ENCODE peak calls at places on chromosomes 5 and 9, in ten cellular contexts. X is uterus, P is tibial nerve, Y is upper lobe of right lung, R is body of pancreas, B is transverse colon, W is brain microvascular endothelial cell, T is fibroblast of lung, M is SK-N-SH, C is OCI-LY7. K is an unnamed sample.

GRCh38 chr9:130026583-130027427 is 16.2 kb downstream of the FNBP1 start:
- DNase-seq in X (no peak), P (no peak), Y (no peak), R (no peak), B (no peak), W (no peak), T (no peak), M (no peak), C (peak; percentile 32), K (no peak)

GRCh38 chr9:136829981-136830885 is 12.0 kb upstream of the AJM1 start:
- DNase-seq in X (no peak), P (no peak), Y (no peak), R (peak; percentile 13), B (no peak), W (no peak), T (no peak), M (no peak), C (no peak), K (no peak)

GRCh38 chr5:33410221-33410620 is 30.5 kb upstream of the TARS1 start:
- DNase-seq in X (no peak), P (no peak), Y (no peak), R (no peak), B (no peak), W (no peak), T (no peak), M (no peak), C (no peak), K (no peak)

GRCh38 chr9:128245293-128246151 is 30.3 kb downstream of the GOLGA2 start:
- DNase-seq in X (peak; percentile 68), P (no peak), Y (peak; percentile 66), R (no peak), B (no peak), W (peak; percentile 55), T (peak; percentile 54), M (peak; percentile 88), C (no peak), K (no peak)

GRCh38 chr5:76607353-76607871 is 15.8 kb downstream of the F2RL2 start:
- DNase-seq in X (no peak), P (no peak), Y (no peak), R (no peak), B (no peak), W (no peak), T (peak; percentile 58), M (no peak), C (peak; percentile 70), K (no peak)

GRCh38 chr9:128215491-128216404 is 12.6 kb downstream of the DNM1 start:
- DNase-seq in X (peak; percentile 69), P (no peak), Y (peak; percentile 55), R (no peak), B (no peak), W (peak; percentile 83), T (peak; percentile 59), M (peak; percentile 60), C (no peak), K (no peak)

GRCh38 chr5:31823477-31823876 is 184.5 kb downstream of the PDZD2 start:
- DNase-seq in X (no peak), P (no peak), Y (no peak), R (no peak), B (no peak), W (no peak), T (no peak), M (no peak), C (no peak), K (no peak)

GRCh38 chr5:143243103-143243502 is 160.4 kb downstream of the NR3C1 start:
- DNase-seq in X (no peak), P (no peak), Y (no peak), R (no peak), B (no peak), W (no peak), T (no peak), M (no peak), C (no peak), K (no peak)

GRCh38 chr9:114153761-114154596 is 1.4 kb upstream of the COL27A1 start:
- DNase-seq in X (no peak), P (no peak), Y (no peak), R (peak; percentile 66), B (no peak), W (no peak), T (no peak), M (peak; percentile 68), C (no peak), K (no peak)

GRCh38 chr9:114151426-114151956 is 3.8 kb upstream of the COL27A1 start:
- DNase-seq in X (no peak), P (no peak), Y (no peak), R (no peak), B (no peak), W (no peak), T (no peak), M (no peak), C (no peak), K (no peak)

GRCh38 chr9:114149181-114149580 is 6.2 kb upstream of the COL27A1 start:
- DNase-seq in X (no peak), P (no peak), Y (no peak), R (no peak), B (no peak), W (no peak), T (no peak), M (no peak), C (no peak), K (no peak)

GRCh38 chr9:114149765-114150340 is 5.5 kb upstream of the COL27A1 start:
- DNase-seq in X (no peak), P (no peak), Y (no peak), R (no peak), B (no peak), W (no peak), T (no peak), M (no peak), C (no peak), K (no peak)

DNA sequence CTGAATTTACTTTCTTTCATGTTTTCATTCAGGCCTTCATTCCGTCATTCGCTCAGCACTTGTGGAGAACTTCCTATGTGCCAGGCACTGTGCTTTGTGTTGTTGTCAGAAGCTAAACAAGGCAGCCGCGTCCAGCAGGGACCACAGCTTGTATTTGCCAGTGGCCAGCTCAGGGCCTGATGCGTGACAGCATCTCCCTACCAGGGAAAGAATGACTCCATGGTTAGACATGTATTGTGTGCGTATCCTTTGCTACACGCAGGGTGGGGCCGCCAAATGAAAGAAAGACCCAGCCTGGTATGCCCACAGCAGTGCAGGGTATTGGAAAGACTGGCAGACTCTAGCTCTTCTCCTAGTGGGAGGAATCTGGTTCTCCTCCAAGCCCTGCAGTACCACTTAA is 4.7 kb upstream of the COL27A1 start:
- DNase-seq in X (no peak), P (no peak), Y (no peak), R (no peak), B (no peak), W (no peak), T (no peak), M (no peak), C (no peak), K (no peak)
- H3K27ac ChIP-seq in X (no peak overlapping the region), P (no peak overlapping the region), Y (no peak overlapping the region), R (no peak overlapping the region), B (no peak overlapping the region), W (no peak overlapping the region), T (no peak overlapping the region), M (no peak overlapping the region), C (no peak overlapping the region), K (no peak overlapping the region)

DNA sequence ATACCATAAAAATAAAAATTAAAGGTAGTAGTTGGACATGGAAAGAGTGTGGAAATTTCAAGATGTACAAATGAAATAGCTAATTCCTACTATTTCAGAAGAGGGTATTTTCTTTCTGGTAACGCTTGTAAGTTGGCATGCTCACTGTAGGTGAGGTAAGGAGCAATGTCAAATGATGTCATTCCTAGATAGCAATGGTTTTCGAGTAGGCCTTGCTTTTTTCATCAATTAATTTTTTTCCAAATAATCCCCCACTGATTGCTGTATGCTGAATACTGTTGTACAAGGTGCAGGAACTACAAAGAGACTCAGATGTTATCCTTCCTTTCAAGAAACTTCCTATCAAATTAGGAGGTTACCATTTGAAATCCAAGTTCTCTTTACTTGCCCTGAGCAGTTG is 928 bp upstream of the SELENOP start:
- DNase-seq in X (no peak), P (no peak), Y (no peak), R (no peak), B (no peak), W (no peak), T (no peak), M (no peak), C (no peak), K (no peak)
- H3K4me3 ChIP-seq in X (peak overlapping the region; percentile 62), P (no peak overlapping the region), Y (no peak overlapping the region), R (no peak overlapping the region), B (no peak overlapping the region), W (no peak overlapping the region), T (no peak overlapping the region), M (no peak overlapping the region), C (no peak overlapping the region), K (no peak overlapping the region)

GRCh38 chr5:177496111-177497010 is 1.0 kb downstream of the PDLIM7 start:
- DNase-seq in X (peak; percentile 89), P (peak; percentile 56), Y (peak; percentile 76), R (peak; percentile 70), B (peak; percentile 65), W (peak; percentile 91), T (peak; percentile 96), M (peak; percentile 83), C (peak; percentile 54), K (no peak)

GRCh38 chr5:177495243-177496060 is 2.0 kb downstream of the PDLIM7 start:
- DNase-seq in X (peak; percentile 85), P (peak; percentile 39), Y (peak; percentile 72), R (no peak), B (peak; percentile 70), W (peak; percentile 90), T (peak; percentile 96), M (peak; percentile 48), C (peak; percentile 16), K (no peak)

GRCh38 chr5:177498013-177498847 is 826 bp upstream of the PDLIM7 start:
- DNase-seq in X (no peak), P (no peak), Y (peak; percentile 78), R (peak; percentile 47), B (peak; percentile 45), W (no peak), T (no peak), M (no peak), C (no peak), K (no peak)

GRCh38 chr5:177497011-177497296 is 450 bp downstream of the PDLIM7 start:
- DNase-seq in X (no peak), P (no peak), Y (no peak), R (no peak), B (no peak), W (no peak), T (no peak), M (no peak), C (no peak), K (no peak)

DNA sequence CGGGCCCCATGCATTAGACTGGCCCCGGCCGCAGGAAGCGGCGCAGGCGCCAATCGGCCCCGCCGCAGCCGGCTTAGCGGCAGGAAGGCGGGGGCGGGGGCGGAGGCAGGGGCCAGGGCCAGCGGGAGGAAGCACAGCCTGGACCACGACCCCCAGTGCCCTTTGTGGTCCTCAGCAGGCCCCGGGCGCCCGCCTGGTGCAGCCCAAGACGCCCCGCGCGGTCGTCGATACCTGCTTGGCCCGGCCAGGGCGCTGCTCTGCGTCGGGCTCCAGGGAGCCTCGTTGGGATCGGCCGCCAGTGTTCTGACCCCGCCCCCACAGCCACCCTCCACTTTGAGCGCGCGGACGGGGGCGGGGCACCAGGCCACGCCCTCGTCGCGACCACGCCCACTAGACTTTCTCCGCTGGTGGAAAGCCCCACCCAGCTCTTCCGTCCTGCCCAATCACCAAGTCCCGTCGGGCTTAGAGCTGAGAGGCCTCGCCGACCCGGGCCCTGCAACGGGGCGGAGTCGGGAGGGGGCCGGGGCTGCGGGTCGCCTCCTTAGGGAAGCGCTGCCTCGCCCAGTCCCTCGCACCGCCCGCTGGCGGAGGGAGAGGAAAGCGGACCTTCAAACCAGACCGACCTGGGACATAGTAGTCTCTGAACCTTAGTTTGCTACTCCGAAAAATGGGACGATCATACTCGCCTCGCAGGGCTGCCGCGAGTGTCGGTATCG is at the start of gene PDLIM7:
- DNase-seq in X (peak; percentile 97), P (peak; percentile 96), Y (peak; percentile 97), R (peak; percentile 96), B (peak; percentile 97), W (peak; percentile 92), T (peak; percentile 98), M (peak; percentile 98), C (peak; percentile 96), K (peak; percentile 96)
- TF ChIP-seq CTCF in X (peak; percentile 35), P (peak; percentile 50), Y (peak; percentile 13), R (peak; percentile 14), B (no peak), W (peak; percentile 18), T (no peak), M (no peak), C (no peak), K (no peak)

GRCh38 chr5:96315431-96315830 is 117.6 kb downstream of the PCSK1 start:
- DNase-seq in X (no peak), P (no peak), Y (no peak), R (no peak), B (no peak), W (no peak), T (no peak), M (no peak), C (no peak), K (no peak)
- H3K27ac ChIP-seq in X (no peak overlapping the region), P (no peak overlapping the region), Y (no peak overlapping the region), R (no peak overlapping the region), B (no peak overlapping the region), W (no peak overlapping the region), T (no peak overlapping the region), M (no peak overlapping the region), C (no peak overlapping the region), K (no peak overlapping the region)